ENCODE peak calls at places on chromosomes 5 and 9, in eight cellular contexts. J is gastrocnemius medialis; K is pancreas; Z is CD8-positive, alpha-beta T cell; T is PC-9; D is fibroblast of lung; I is Peyer's patch; B is vagina. C is an unnamed sample.

GRCh38 chr5:56659991-56660390 is 155.4 kb upstream of the MAP3K1 start:
- DNase-seq in B (no peak), I (no peak), Z (no peak), K (no peak), T (no peak), J (no peak), D (no peak), C (no peak)

GRCh38 chr5:173673295-173674170 is 57.1 kb upstream of the BOD1 start:
- DNase-seq in T (no peak), B (no peak), D (no peak), Z (no peak), I (no peak), K (no peak), J (no peak), C (no peak)

GRCh38 chr5:145976431-145977155 is 40.2 kb downstream of the SH3RF2 start:
- DNase-seq in B (no peak), J (no peak), I (no peak), K (no peak), Z (no peak), D (peak), T (no peak), C (no peak)

GRCh38 chr5:54581831-54582548 is 64.4 kb downstream of the SNX18 start:
- DNase-seq in J (no peak), K (no peak), Z (no peak), D (peak), B (no peak), T (no peak), I (no peak), C (no peak)

GRCh38 chr9:99023831-99024230 is 80.1 kb downstream of the COL15A1 start:
- DNase-seq in K (peak), Z (no peak), T (no peak), J (no peak), B (no peak), I (no peak), D (peak), C (no peak)

GRCh38 chr5:83172011-83172410 is 94.7 kb downstream of the XRCC4 start:
- DNase-seq in Z (no peak), J (no peak), I (no peak), D (no peak), T (no peak), B (no peak), K (no peak), C (no peak)

GRCh38 chr5:35166043-35166442 is 64.2 kb downstream of the PRLR start:
- DNase-seq in B (no peak), T (no peak), K (no peak), Z (no peak), J (no peak), I (no peak), D (no peak), C (no peak)

GRCh38 chr5:10699987-10700386 is 61.0 kb downstream of the DAP start:
- DNase-seq in J (no peak), T (no peak), I (peak), D (no peak), K (no peak), Z (no peak), B (no peak), C (no peak)

GRCh38 chr5:76367623-76368366 is 35.3 kb upstream of the IQGAP2 start:
- DNase-seq in B (no peak), I (no peak), Z (no peak), K (no peak), D (no peak), J (no peak), T (no peak), C (no peak)

GRCh38 chr5:132394681-132395259 is 25.3 kb downstream of the SLC22A5 start:
- DNase-seq in T (no peak), D (no peak), J (no peak), Z (no peak), I (peak), B (no peak), K (no peak), C (no peak)

GRCh38 chr9:84212224-84212623 is 128.3 kb downstream of the SLC28A3 start:
- DNase-seq in D (no peak), I (no peak), K (no peak), T (no peak), J (no peak), Z (no peak), B (no peak), C (no peak)

GRCh38 chr5:6692906-6693305 is 20.3 kb upstream of the TENT4A start:
- DNase-seq in J (no peak), Z (no peak), T (no peak), D (no peak), I (no peak), K (no peak), B (no peak), C (no peak)

GRCh38 chr5:61910771-61911170 is 395.2 kb upstream of the KIF2A start:
- DNase-seq in J (no peak), Z (no peak), K (no peak), B (no peak), T (no peak), D (no peak), I (no peak), C (no peak)

GRCh38 chr9:102518324-102518723 is 476.8 kb upstream of the CYLC2 start:
- DNase-seq in K (no peak), T (no peak), D (no peak), Z (no peak), J (no peak), B (no peak), I (no peak), C (no peak)

GRCh38 chr5:143151056-143151455 is 252.4 kb downstream of the NR3C1 start:
- DNase-seq in K (no peak), B (no peak), T (no peak), Z (no peak), D (no peak), J (no peak), I (no peak), C (no peak)

GRCh38 chr9:92774274-92774673 is 9.6 kb upstream of the BICD2 start:
- DNase-seq in I (no peak), T (peak), B (no peak), Z (no peak), D (peak), J (no peak), K (no peak), C (no peak)

GRCh38 chr5:136309376-136309775 is 56.0 kb downstream of the TRPC7 start:
- DNase-seq in D (no peak), B (no peak), J (no peak), T (no peak), K (no peak), I (no peak), Z (no peak), C (no peak)

GRCh38 chr9:109289186-109289585 is 31.7 kb downstream of the EPB41L4B start:
- DNase-seq in J (no peak), I (no peak), K (peak), Z (no peak), D (no peak), B (no peak), T (no peak), C (no peak)

GRCh38 chr5:142894749-142895148 is 124.6 kb downstream of the ARHGAP26 start:
- DNase-seq in D (peak), I (no peak), Z (no peak), T (no peak), K (no peak), B (no peak), J (no peak), C (no peak)

GRCh38 chr5:166961028-166961427 is 1330.4 kb upstream of the WWC1 start:
- DNase-seq in B (no peak), J (no peak), K (no peak), T (no peak), I (no peak), D (peak), Z (no peak), C (no peak)
- TF ChIP-seq CTCF in B (no peak), J (no peak), K (peak), T (peak), I (peak), D (peak), Z (no peak), C (no peak)

GRCh38 chr5:67115804-67116203 is 80.8 kb downstream of the CD180 start:
- DNase-seq in D (no peak), Z (no peak), K (no peak), T (no peak), J (no peak), B (no peak), I (no peak), C (no peak)
- H3K27ac ChIP-seq in D (no peak), Z (no peak), K (no peak), T (no peak), J (no peak), B (no peak), I (no peak), C (no peak)

GRCh38 chr5:165457854-165458481 is 1952.5 kb downstream of the MAT2B start:
- DNase-seq in I (no peak), D (peak), Z (no peak), K (no peak), J (no peak), B (no peak), T (no peak), C (no peak)
- TF ChIP-seq CTCF in I (peak), D (peak), Z (no peak), K (peak), J (no peak), B (no peak), T (peak), C (no peak)

DNA sequence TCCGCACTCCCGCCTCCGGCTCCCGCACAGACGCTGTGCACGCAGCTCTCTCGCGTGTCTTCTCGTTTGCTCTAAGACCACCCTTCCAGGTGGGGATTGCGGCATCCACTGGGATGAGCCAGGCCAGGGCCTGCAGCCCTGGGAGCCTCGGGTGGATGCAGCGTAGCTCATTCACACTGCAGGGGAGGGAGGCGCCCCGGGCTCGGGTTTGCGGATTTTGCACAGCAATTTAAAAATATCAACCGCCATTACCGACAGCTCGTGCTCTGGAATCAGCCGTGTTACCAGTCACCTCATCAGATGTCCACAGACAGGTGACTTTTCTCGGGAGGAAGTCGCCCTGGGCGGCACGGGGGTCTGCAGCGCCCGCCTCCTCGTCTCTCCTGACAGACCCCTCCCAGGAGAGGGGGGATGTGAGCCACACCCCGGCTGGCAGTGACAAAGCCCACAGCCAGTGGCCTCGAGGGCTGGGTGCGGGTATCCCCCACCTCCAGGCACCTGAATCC is 20.8 kb upstream of the SLC6A3 start:
- DNase-seq in I (no peak), B (no peak), Z (no peak), K (no peak), J (no peak), D (no peak), T (no peak), C (no peak)
- H3K27ac ChIP-seq in I (no peak), B (no peak), Z (no peak), K (no peak), J (no peak), D (no peak), T (no peak), C (no peak)

GRCh38 chr5:180116441-180117377 is 45.1 kb upstream of the RNF130 start:
- DNase-seq in B (no peak), D (no peak), K (peak), J (no peak), T (peak), Z (no peak), I (no peak), C (no peak)
- TF ChIP-seq CTCF in B (no peak), D (no peak), K (no peak), J (no peak), T (peak), Z (no peak), I (peak), C (no peak)

DNA sequence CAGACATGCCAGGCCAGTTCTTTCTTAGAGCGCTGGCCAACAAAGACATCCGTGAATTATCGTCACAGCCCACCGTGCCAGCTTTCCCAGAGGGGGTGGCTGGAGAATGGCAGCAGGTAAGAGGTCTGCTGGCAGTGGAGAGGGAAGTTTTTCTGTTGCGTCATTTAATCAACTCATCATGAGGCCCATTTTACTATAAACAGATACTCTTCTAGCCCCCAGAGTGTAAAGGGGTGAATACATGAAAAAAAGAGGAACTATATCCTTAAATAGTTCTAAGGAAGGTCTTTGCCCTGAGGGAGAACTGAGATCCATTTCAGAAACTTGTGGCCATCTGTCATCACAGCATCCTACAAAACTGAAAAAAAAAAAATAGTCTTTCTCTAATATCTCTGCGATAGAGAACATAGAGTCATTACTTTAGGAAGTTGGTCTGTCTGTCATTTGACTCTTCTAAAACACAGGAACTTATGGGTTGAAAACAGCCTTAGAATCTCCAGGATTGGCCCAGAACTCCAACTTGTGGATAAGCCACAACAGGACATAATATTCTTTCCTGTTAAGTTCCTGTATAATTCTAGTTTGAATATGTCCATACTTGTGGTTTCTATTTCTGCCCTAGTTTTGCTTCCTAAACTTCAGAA is 238.6 kb upstream of the PIK3R1 start:
- DNase-seq in B (no peak), D (no peak), J (no peak), Z (no peak), I (no peak), K (no peak), T (no peak), C (no peak)
- H3K27ac ChIP-seq in B (peak), D (no peak), J (no peak), Z (no peak), I (no peak), K (no peak), T (no peak), C (no peak)

DNA sequence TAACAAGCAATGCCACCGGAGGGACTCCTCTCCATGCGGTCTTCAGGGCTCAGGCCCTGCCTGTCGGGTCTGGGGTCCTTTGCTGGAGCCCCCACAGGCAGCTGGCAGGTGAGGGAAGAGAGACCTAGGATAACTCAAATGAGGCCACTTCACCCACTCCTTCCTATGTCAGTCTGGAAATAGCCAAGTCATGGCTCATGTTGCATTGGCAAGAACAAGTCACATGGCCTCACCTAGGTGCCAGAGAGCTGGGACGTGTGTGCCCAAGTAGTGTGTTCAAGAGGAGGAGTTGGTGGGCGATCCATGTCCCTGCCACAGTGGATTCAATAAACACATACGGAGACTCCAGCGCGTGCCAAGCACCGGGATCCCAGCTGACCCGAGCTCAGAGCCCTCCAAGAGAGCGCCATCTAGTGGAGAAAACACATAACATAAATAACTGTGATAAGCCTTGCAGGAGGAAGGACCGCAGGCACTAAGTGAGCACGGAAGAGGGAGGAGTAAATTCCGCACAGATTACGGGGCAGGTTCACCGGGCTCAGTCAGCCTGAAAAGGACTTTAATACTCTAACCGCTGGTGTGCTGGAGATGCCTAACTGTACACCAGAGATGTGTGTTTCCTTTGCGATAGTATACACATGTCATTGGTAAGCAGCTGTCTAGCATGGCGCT is 580.8 kb downstream of the CCDC171 start:
- DNase-seq in B (peak), J (no peak), I (no peak), T (peak), K (peak), Z (no peak), D (peak), C (no peak)
- TF ChIP-seq CTCF in B (no peak), J (peak), I (peak), T (peak), K (peak), Z (peak), D (peak), C (peak)

DNA sequence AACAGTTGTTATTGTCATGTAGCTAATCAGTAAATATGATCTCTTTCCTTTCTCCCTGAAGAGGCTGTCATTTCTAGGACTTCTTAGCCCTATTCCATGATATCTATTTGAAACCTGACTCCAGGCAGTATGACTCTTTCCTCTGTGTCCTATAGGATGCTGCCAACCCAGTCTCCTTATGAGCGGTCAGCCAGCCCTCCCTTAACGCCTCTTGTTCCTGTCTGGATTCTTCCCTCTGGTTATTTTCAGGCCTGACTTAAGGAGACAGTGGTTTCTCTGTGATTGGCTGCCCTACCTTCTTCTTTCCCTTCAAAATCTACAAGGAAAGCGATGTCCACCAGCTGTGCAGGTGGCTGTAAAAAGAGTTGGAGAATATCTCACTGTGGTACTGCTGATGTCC is 19.4 kb upstream of the C5orf63 start:
- DNase-seq in Z (no peak), J (no peak), K (no peak), I (no peak), B (no peak), D (peak), T (no peak), C (no peak)
- H3K27ac ChIP-seq in Z (no peak), J (no peak), K (no peak), I (no peak), B (no peak), D (no peak), T (no peak), C (no peak)

GRCh38 chr5:149915392-149916260 is 29.0 kb downstream of the PDE6A start:
- DNase-seq in Z (no peak), B (no peak), K (no peak), D (no peak), T (peak), J (no peak), I (no peak), C (no peak)

GRCh38 chr5:149912226-149912864 is 32.2 kb downstream of the PDE6A start:
- DNase-seq in Z (no peak), D (no peak), B (no peak), T (no peak), J (no peak), I (no peak), K (no peak), C (no peak)

GRCh38 chr5:149911031-149911430 is 33.6 kb downstream of the PDE6A start:
- DNase-seq in Z (no peak), D (no peak), J (no peak), B (no peak), T (no peak), K (no peak), I (no peak), C (no peak)

GRCh38 chr5:149916317-149917072 is 28.1 kb downstream of the PDE6A start:
- DNase-seq in Z (no peak), I (no peak), J (no peak), B (no peak), T (no peak), D (no peak), K (no peak), C (no peak)

DNA sequence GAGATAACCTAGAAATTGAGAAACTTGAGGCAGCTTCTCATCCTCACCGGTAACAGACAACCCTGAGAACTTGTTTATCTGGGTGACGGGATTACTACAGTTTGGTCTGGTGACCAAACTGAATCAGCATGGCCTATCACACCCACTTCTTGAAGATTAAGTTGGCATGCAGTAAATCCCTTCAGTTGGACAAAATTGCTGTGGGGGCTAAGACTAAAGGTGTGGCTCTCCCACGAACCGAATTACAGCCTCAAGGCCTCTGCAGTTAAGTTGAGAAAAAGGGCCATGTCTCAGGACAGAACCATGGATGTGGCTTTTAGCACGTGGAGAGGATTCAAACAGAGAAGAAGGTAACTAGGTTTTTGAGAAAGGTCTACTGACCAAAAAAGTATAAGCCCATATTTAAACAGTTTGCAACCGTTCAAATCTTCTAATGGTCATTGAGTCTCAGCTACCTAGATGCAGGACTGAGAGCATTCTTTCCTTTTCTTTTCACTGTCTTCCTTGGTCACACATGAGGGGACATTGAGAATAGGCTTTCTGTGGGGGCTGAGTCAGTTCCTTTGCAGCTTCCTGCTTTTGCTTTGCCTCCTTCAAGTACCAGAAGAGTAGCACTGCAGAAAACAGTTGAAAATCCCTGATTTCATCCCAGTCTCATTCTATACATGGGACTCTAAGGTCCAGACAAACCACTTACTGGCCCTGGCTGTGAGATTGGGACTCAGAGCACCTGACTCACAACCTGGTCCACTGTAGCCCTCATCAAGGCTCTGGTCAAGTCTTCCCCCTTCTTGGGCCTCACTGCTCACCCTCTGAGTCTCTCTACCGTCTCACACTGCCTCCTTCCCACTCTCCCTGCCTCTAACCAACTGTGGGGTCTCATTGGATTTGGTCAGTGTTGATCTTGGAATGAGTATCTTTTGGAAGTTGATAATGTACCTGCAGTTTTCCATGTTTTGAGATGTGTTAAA is 30.9 kb downstream of the PDE6A start:
- DNase-seq in K (no peak), B (no peak), T (no peak), I (no peak), D (no peak), J (no peak), Z (no peak), C (no peak)
- TF ChIP-seq CTCF in K (no peak), B (no peak), T (no peak), I (no peak), D (no peak), J (no peak), Z (no peak), C (no peak)